ENCODE peak calls at places on chromosomes 5 and 9, in five cellular contexts. A is fibroblast of lung, C is pancreas, U is LNCaP clone FGC, I is lung. E is an unnamed sample.

GRCh38 chr9:98479967-98480847 is 224.8 kb upstream of the TBC1D2 start:
- DNase-seq in A (no peak), C (no peak), U (no peak), I (no peak), E (no peak)

GRCh38 chr5:45642370-45642769 is 53.8 kb downstream of the HCN1 start:
- DNase-seq in A (no peak), C (no peak), U (no peak), I (no peak), E (no peak)

GRCh38 chr5:145887976-145888574 is 15.3 kb upstream of the GRXCR2 start:
- DNase-seq in A (peak), C (peak), U (no peak), I (peak), E (no peak)

GRCh38 chr9:129569506-129570449 is 51.1 kb downstream of the C9orf50 start:
- DNase-seq in A (peak), C (peak), U (no peak), I (no peak), E (no peak)

GRCh38 chr5:127517110-127517479 is 345 bp upstream of the PRRC1 start:
- DNase-seq in A (no peak), C (no peak), U (no peak), I (no peak), E (no peak)

GRCh38 chr5:32501071-32501470 is 56.5 kb upstream of the ZFR start:
- DNase-seq in A (no peak), C (no peak), U (no peak), I (no peak), E (no peak)

GRCh38 chr9:97808972-97809371 is 44.1 kb upstream of the FOXE1 start:
- DNase-seq in A (no peak), C (no peak), U (no peak), I (no peak), E (no peak)

GRCh38 chr5:80346055-80346454 is 26.3 kb downstream of the SPZ1 start:
- DNase-seq in A (peak), C (no peak), U (peak), I (no peak), E (no peak)

GRCh38 chr9:123401879-123402513 is 46.0 kb downstream of the CRB2 start:
- DNase-seq in A (peak), C (no peak), U (no peak), I (no peak), E (no peak)

GRCh38 chr9:97958812-97959511 is 21.0 kb upstream of the HEMGN start:
- DNase-seq in A (peak), C (no peak), U (no peak), I (no peak), E (no peak)

DNA sequence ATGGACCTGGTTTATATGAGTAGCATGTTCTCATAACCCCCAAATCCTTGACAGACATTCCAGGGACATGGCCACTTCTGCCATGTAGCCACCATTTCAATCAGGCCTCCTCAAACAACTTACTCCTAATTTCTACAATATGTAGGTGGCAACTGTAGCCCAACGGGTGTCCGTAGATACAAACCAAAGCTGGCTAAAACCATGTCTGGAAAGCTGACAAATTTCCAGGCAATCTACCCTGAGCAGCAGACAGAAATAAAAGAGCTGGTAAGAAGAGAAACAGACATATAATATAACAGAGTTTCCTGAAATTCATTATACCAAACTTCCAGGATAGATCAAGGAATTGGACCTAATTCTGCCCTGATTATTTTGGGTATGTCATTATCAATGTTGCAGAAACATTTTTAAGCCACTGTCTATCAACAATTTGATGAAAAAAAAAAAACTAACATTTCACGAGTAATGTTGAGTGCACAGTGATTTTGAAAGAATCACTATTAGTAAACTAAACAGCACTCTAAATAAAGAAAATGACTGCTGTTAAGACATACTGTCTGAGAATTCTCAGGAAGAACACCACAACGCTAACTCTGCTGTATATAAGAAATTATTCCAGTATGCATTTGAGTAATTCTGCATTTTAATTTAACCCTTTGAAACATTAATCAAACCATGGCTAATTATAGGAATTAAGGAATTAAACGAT is 40.6 kb downstream of the EBF1 start:
- DNase-seq in A (no peak), C (no peak), U (no peak), I (no peak), E (no peak)
- H3K4me3 ChIP-seq in A (no peak), C (no peak), U (no peak), I (no peak), E (no peak)

GRCh38 chr5:125317546-125317995 is 571.1 kb upstream of the ZNF608 start:
- DNase-seq in A (no peak), C (no peak), U (no peak), I (no peak), E (no peak)
- TF ChIP-seq CTCF in A (no peak), C (no peak), U (no peak), I (no peak), E (no peak)

GRCh38 chr9:87337335-87338074 is 160.2 kb upstream of the DAPK1 start:
- DNase-seq in A (peak), C (peak), U (no peak), I (no peak), E (no peak)
- H3K4me3 ChIP-seq in A (no peak), C (peak), U (no peak), I (no peak), E (peak)

DNA sequence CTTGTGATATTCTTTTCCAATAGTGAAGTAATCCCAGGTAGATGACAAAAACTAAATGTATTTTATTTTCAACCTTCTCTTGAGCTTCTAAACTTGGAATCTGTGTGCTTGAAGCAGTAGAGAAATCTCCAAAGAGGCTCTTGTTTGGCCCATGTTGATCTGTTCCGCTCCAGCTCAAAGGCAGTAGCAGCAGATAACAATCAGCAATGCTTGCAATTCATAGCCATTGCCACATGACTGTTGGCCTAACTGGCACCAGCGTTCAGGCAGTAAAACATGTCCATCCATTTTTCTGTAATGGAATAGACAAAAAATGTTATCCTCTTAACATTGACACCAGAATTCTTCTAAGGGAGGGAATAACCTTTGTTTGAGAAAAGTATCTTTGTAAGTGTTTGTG is 270.7 kb upstream of the MSX2 start:
- DNase-seq in A (no peak), C (no peak), U (peak), I (no peak), E (peak)
- TF ChIP-seq CTCF in A (no peak), C (no peak), U (no peak), I (no peak), E (no peak)

E was measured in prostate gland.